ENCODE peak calls at places on chromosomes 16 and 17, in ten cellular contexts. B is ovary, I is BJ, P is heart left ventricle, Z is neural progenitor cell, R is lung, C is GM12865, M is mucosa of descending colon, U is epithelial cell of esophagus, Q is ascending aorta. G is an unnamed sample.

GRCh38 chr17:54860617-54861468 is 39.8 kb upstream of the TOM1L1 start:
- DNase-seq in P (no peak), Z (no peak), C (no peak), R (no peak), I (no peak), U (no peak), M (no peak), B (no peak), Q (no peak), G (no peak)

GRCh38 chr16:53055603-53056527 is 1.1 kb downstream of the CHD9 start:
- DNase-seq in R (peak; percentile 46), B (peak; percentile 52), M (peak; percentile 77), Q (no peak), I (no peak), Z (peak; percentile 47), P (peak; percentile 53), U (peak; percentile 37), C (peak; percentile 71), G (peak; percentile 43)

GRCh38 chr17:49845210-49845782 is 2.6 kb downstream of the TAC4 start:
- DNase-seq in C (no peak), R (no peak), Q (no peak), M (peak; percentile 19), U (no peak), B (peak; percentile 45), P (peak; percentile 86), I (no peak), Z (no peak), G (no peak)

GRCh38 chr16:56691885-56692284 is 9.6 kb downstream of the MT1X start:
- DNase-seq in C (no peak), B (no peak), Q (no peak), U (peak; percentile 99), R (peak; percentile 79), M (peak; percentile 62), P (peak; percentile 67), I (peak; percentile 26), Z (no peak), G (no peak)

GRCh38 chr17:67588326-67588725 is 129.4 kb upstream of the NOL11 start:
- DNase-seq in B (no peak), Z (no peak), C (no peak), M (no peak), U (no peak), I (no peak), R (no peak), Q (no peak), P (no peak), G (no peak)

GRCh38 chr16:72812651-72813050 is 235.3 kb downstream of the ZFHX3 start:
- DNase-seq in R (no peak), Z (no peak), M (no peak), P (no peak), B (no peak), C (no peak), U (no peak), I (no peak), Q (no peak), G (no peak)

GRCh38 chr17:36133629-36134259 is 30.1 kb downstream of the CCL4 start:
- DNase-seq in P (no peak), I (no peak), M (peak; percentile 83), R (no peak), Z (no peak), U (peak; percentile 31), Q (no peak), C (no peak), B (no peak), G (no peak)

GRCh38 chr17:45951403-45951802 is 47.6 kb upstream of the STH start:
- DNase-seq in Z (no peak), M (no peak), I (no peak), Q (no peak), C (no peak), P (no peak), R (no peak), B (no peak), U (no peak), G (no peak)

GRCh38 chr17:42345396-42346078 is 42.7 kb downstream of the STAT3 start:
- DNase-seq in B (no peak), Q (no peak), M (no peak), Z (peak; percentile 77), C (no peak), I (no peak), P (peak; percentile 61), U (no peak), R (no peak), G (no peak)

GRCh38 chr17:47720754-47721533 is 12.1 kb upstream of the TBX21 start:
- DNase-seq in B (no peak), Z (peak; percentile 48), I (no peak), C (peak; percentile 64), U (peak; percentile 68), P (peak; percentile 52), M (no peak), Q (no peak), R (no peak), G (no peak)

GRCh38 chr16:22813946-22814325 is at the start of gene HS3ST2:
- DNase-seq in U (peak; percentile 80), P (peak; percentile 40), C (no peak), M (peak; percentile 40), B (peak; percentile 40), I (no peak), Z (peak; percentile 92), R (no peak), Q (no peak), G (peak; percentile 15)
- H3K4me3 ChIP-seq in U (peak within 1 kb of the TSS; percentile 37), P (peak within 1 kb of the TSS; percentile 53), C (no peak within 1 kb of the TSS), M (no peak within 1 kb of the TSS), B (peak within 1 kb of the TSS; percentile 1), I (no peak within 1 kb of the TSS), Z (peak within 1 kb of the TSS; percentile 62), R (peak within 1 kb of the TSS; percentile 25), Q (peak within 1 kb of the TSS; percentile 70), G (peak within 1 kb of the TSS; percentile 10)

GRCh38 chr16:31453255-31454204 is 5.8 kb upstream of the ARMC5 start:
- DNase-seq in P (peak; percentile 34), B (peak; percentile 89), Z (peak; percentile 48), U (peak; percentile 93), C (no peak), M (peak; percentile 51), Q (no peak), I (no peak), R (peak; percentile 52), G (no peak)
- TF ChIP-seq CTCF in P (no peak), B (no peak), Z (no peak), U (no peak), C (no peak), M (no peak), Q (no peak), I (no peak), R (no peak), G (no peak)

GRCh38 chr16:67647681-67648080 is 2.7 kb downstream of the CARMIL2 start:
- DNase-seq in Q (no peak), P (no peak), U (no peak), M (no peak), I (no peak), R (no peak), B (no peak), C (no peak), Z (no peak), G (no peak)

GRCh38 chr16:67644038-67644437 is 906 bp upstream of the CARMIL2 start:
- DNase-seq in I (no peak), R (no peak), U (no peak), Z (no peak), C (no peak), Q (no peak), M (no peak), P (no peak), B (no peak), G (no peak)

GRCh38 chr16:67647111-67647651 is 2.2 kb downstream of the CARMIL2 start:
- DNase-seq in M (no peak), I (no peak), Q (no peak), Z (no peak), U (peak; percentile 58), C (no peak), B (no peak), P (no peak), R (no peak), G (no peak)

GRCh38 chr16:67648088-67648763 is 3.3 kb downstream of the CARMIL2 start:
- DNase-seq in R (no peak), I (no peak), C (no peak), P (no peak), U (no peak), B (no peak), Z (no peak), Q (no peak), M (no peak), G (no peak)

GRCh38 chr16:67645397-67646121 is 615 bp downstream of the CARMIL2 start:
- DNase-seq in Q (no peak), C (no peak), P (no peak), U (no peak), I (no peak), Z (no peak), B (no peak), M (no peak), R (no peak), G (no peak)
- H3K4me3 ChIP-seq in Q (peak overlapping the region; percentile 37), C (peak overlapping the region; percentile 68), P (peak overlapping the region; percentile 53), U (no peak overlapping the region), I (no peak overlapping the region), Z (peak overlapping the region; percentile 57), B (no peak overlapping the region), M (no peak overlapping the region), R (no peak overlapping the region), G (no peak overlapping the region)

GRCh38 chr16:77594798-77595625 is 127.3 kb upstream of the NUDT7 start:
- DNase-seq in B (no peak), U (no peak), M (no peak), P (no peak), C (no peak), Q (no peak), I (no peak), Z (no peak), R (no peak), G (no peak)

GRCh38 chr16:77600555-77600954 is 121.8 kb upstream of the NUDT7 start:
- DNase-seq in B (no peak), I (no peak), Q (no peak), U (no peak), R (no peak), C (no peak), P (no peak), Z (no peak), M (no peak), G (no peak)

GRCh38 chr16:77603656-77604055 is 118.7 kb upstream of the NUDT7 start:
- DNase-seq in C (no peak), Z (no peak), M (no peak), Q (no peak), I (no peak), U (no peak), R (no peak), B (no peak), P (no peak), G (no peak)

GRCh38 chr16:77596243-77596642 is 126.1 kb upstream of the NUDT7 start:
- DNase-seq in C (no peak), Q (no peak), I (no peak), R (no peak), M (no peak), P (no peak), Z (no peak), B (no peak), U (peak; percentile 17), G (no peak)

DNA sequence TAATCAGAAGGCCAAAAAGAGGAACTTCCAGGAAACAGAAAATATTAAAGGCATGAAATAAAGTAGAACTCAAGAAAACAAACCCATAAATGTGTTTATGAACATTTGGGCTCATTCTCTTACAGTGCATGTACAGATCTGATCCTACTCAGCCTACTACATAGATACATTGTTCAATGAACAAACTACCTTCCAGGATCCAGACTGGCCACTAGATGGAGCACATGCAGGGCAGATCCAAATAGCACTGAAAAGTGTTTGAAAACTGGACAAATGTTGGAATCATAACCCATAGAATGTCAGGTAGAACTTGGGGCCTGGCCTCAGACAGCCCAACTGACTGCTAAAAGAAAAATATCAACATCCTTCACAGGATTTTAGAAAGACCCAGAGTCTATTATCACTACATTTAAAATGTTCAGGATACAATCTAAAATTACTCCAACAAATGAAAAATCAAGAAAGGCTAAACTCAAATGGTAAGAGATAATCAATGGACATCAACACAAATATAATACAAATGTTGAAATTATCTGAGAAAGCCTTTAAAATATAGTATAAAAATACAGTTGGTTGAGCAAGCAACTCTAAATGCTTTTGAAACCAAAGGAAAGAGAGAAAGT is 122.4 kb upstream of the NUDT7 start:
- DNase-seq in U (peak; percentile 44), P (no peak), R (no peak), B (no peak), Q (no peak), C (peak; percentile 33), I (no peak), Z (peak; percentile 49), M (peak; percentile 60), G (no peak)
- TF ChIP-seq CTCF in U (peak; percentile 83), P (peak; percentile 49), R (no peak), B (no peak), Q (no peak), C (peak; percentile 75), I (peak; percentile 83), Z (peak; percentile 86), M (no peak), G (no peak)

G was measured in uterus.